ENCODE peak calls at places on chromosomes 11 and 22, in ten cellular contexts. T is stimulated activated naive B cell treated with anti-CD40 and anti-IgM and Interleukin-4, amounts not matched to agents 10 μg/mL and 1 μg/mL and 100 μg/mL, for 72 hours; C is right lobe of liver; N is lower lobe of right lung; O is omental fat pad; K is activated CD8-positive, alpha-beta memory T cell treated with anti-CD3 and anti-CD28 coated beads, Interleukin-2, amount 10 ng/mL, durations not matched to agents 7 days and 5 days; W is effector memory CD8-positive, alpha-beta T cell; B is activated CD8-positive, alpha-beta T cell treated with anti-CD3 and anti-CD28 coated beads, Interleukin-2, amount 10 ng/mL, durations not matched to agents 7 days and 5 days; J is HepG2; H is foreskin keratinocyte. L is an unnamed sample.

GRCh38 chr22:27514612-27515011 is 286.9 kb downstream of the MN1 start:
- ATAC-seq in J (no peak), N (no peak), O (no peak), W (no peak), C (no peak), T (no peak), H (no peak), K (no peak), B (no peak), L (peak)

GRCh38 chr11:2767071-2767470 is 67.3 kb upstream of the KCNQ1OT1 start:
- ATAC-seq in B (no peak), J (no peak), H (no peak), T (no peak), W (no peak), N (no peak), C (no peak), K (no peak), O (no peak), L (no peak)

GRCh38 chr11:7467652-7468051 is 17.7 kb upstream of the OLFML1 start:
- ATAC-seq in W (no peak), H (no peak), O (no peak), B (no peak), T (peak), J (no peak), K (no peak), N (no peak), C (no peak), L (no peak)

GRCh38 chr22:44391026-44391425 is 78.3 kb upstream of the SHISAL1 start:
- ATAC-seq in B (no peak), T (no peak), O (no peak), W (no peak), C (no peak), N (no peak), H (no peak), K (no peak), J (no peak), L (no peak)

GRCh38 chr11:72239849-72240460 is 4.0 kb downstream of the PHOX2A start:
- ATAC-seq in H (peak), T (peak), O (peak), J (peak), K (no peak), C (peak), B (peak), N (peak), W (peak), L (peak)

GRCh38 chr11:1113405-1114201 is 38.9 kb downstream of the MUC2 start:
- ATAC-seq in O (no peak), K (no peak), J (peak), C (no peak), W (no peak), N (no peak), H (no peak), T (no peak), B (no peak), L (no peak)

GRCh38 chr22:31954535-31955326 is 10.4 kb downstream of the YWHAH start:
- ATAC-seq in K (no peak), W (peak), C (peak), N (no peak), T (no peak), O (no peak), J (no peak), B (no peak), H (no peak), L (peak)

GRCh38 chr22:17955611-17956379 is 68.6 kb downstream of the MICAL3 start:
- ATAC-seq in O (no peak), H (no peak), K (no peak), T (no peak), W (no peak), J (no peak), N (no peak), C (no peak), B (no peak), L (no peak)

GRCh38 chr11:128502736-128503135 is 84.6 kb downstream of the ETS1 start:
- ATAC-seq in T (no peak), O (no peak), J (no peak), B (no peak), C (no peak), K (no peak), W (no peak), H (peak), N (no peak), L (no peak)

GRCh38 chr11:19605500-19606371 is 106.9 kb upstream of the NAV2 start:
- ATAC-seq in C (no peak), W (no peak), H (no peak), N (no peak), J (no peak), B (no peak), T (no peak), O (no peak), K (no peak), L (peak)

GRCh38 chr22:22802346-22802970 is 85.2 kb upstream of the IGLL5 start:
- ATAC-seq in K (peak), N (no peak), W (peak), O (no peak), T (peak), J (no peak), C (peak), H (no peak), B (peak), L (no peak)

GRCh38 chr22:35054064-35054463 is 11.9 kb upstream of the ISX start:
- ATAC-seq in N (no peak), H (no peak), O (no peak), C (no peak), W (no peak), J (no peak), B (no peak), K (no peak), T (no peak), L (no peak)

GRCh38 chr22:22213231-22213630 is 31.4 kb upstream of the VPREB1 start:
- ATAC-seq in W (no peak), T (no peak), C (no peak), O (no peak), B (no peak), H (no peak), K (no peak), J (no peak), N (no peak), L (no peak)

GRCh38 chr11:122791836-122792235 is 46.5 kb upstream of the CRTAM start:
- ATAC-seq in C (no peak), J (no peak), T (no peak), K (no peak), O (peak), N (no peak), H (peak), B (no peak), W (no peak), L (no peak)

GRCh38 chr22:41308544-41308947 is 7.2 kb downstream of the ZC3H7B start:
- ATAC-seq in T (no peak), C (peak), H (no peak), N (peak), J (peak), W (no peak), K (no peak), O (no peak), B (no peak), L (peak)

GRCh38 chr11:64040684-64041267 is 5.0 kb downstream of the FLRT1 start:
- ATAC-seq in H (no peak), J (peak), T (no peak), K (no peak), C (peak), N (peak), O (no peak), B (no peak), W (no peak), L (no peak)

L was measured in gastroesophageal sphincter.